ENCODE peak calls at places on chromosomes 4 and X, in nine cellular contexts. F, D, W, C, B, E, R, S and H are unnamed samples.

GRCh38 chr4:163395758-163396157 is 52.1 kb downstream of the NPY5R start:
- DNase-seq in F (no peak), D (no peak), W (no peak), C (no peak), B (no peak), E (no peak), R (no peak), S (no peak), H (no peak)

GRCh38 chrX:106752101-106752678 is 25.7 kb downstream of the RNF128 start:
- DNase-seq in F (no peak), D (no peak), W (no peak), C (no peak), B (peak; percentile 7), E (no peak), R (peak; percentile 23), S (no peak), H (peak; percentile 39)

GRCh38 chr4:145760961-145761929 is 81.3 kb downstream of the C4orf51 start:
- DNase-seq in F (no peak), D (peak; percentile 68), W (no peak), C (no peak), B (no peak), E (no peak), R (no peak), S (no peak), H (no peak)

GRCh38 chr4:73815145-73815544 is 21.3 kb upstream of the CXCL6 start:
- DNase-seq in F (no peak), D (no peak), W (no peak), C (no peak), B (peak; percentile 43), E (no peak), R (peak; percentile 72), S (no peak), H (peak; percentile 77)

GRCh38 chrX:40423299-40423698 is 157.5 kb upstream of the ATP6AP2 start:
- DNase-seq in F (no peak), D (no peak), W (no peak), C (no peak), B (no peak), E (no peak), R (no peak), S (no peak), H (peak; percentile 7)

GRCh38 chr4:109588176-109588575 is 28.1 kb downstream of the MCUB start:
- DNase-seq in F (no peak), D (no peak), W (no peak), C (no peak), B (no peak), E (no peak), R (no peak), S (no peak), H (no peak)

GRCh38 chr4:101846550-101846949 is 56.0 kb downstream of the BANK1 start:
- DNase-seq in F (no peak), D (no peak), W (no peak), C (no peak), B (no peak), E (no peak), R (no peak), S (no peak), H (peak; percentile 3)

GRCh38 chr4:10589308-10589707 is 95.3 kb downstream of the CLNK start:
- DNase-seq in F (no peak), D (no peak), W (no peak), C (no peak), B (no peak), E (no peak), R (no peak), S (no peak), H (no peak)

GRCh38 chr4:74451214-74451661 is 6.3 kb downstream of the AREG start:
- DNase-seq in F (no peak), D (no peak), W (no peak), C (no peak), B (peak; percentile 71), E (no peak), R (peak; percentile 85), S (no peak), H (peak; percentile 74)

GRCh38 chr4:154329268-154329858 is 162.2 kb downstream of the DCHS2 start:
- DNase-seq in F (no peak), D (peak; percentile 47), W (no peak), C (no peak), B (peak; percentile 10), E (no peak), R (peak; percentile 59), S (peak; percentile 48), H (peak; percentile 43)

GRCh38 chr4:76601791-76602190 is 166.8 kb downstream of the SHROOM3 start:
- DNase-seq in F (no peak), D (no peak), W (no peak), C (no peak), B (peak; percentile 56), E (no peak), R (no peak), S (no peak), H (no peak)

GRCh38 chrX:137431693-137432488 is 134.0 kb upstream of the ZIC3 start:
- DNase-seq in F (no peak), D (no peak), W (no peak), C (no peak), B (no peak), E (no peak), R (no peak), S (no peak), H (no peak)

GRCh38 chr4:76108467-76109181 is 34.1 kb downstream of the ART3 start:
- DNase-seq in F (no peak), D (no peak), W (no peak), C (no peak), B (no peak), E (no peak), R (peak; percentile 27), S (no peak), H (peak; percentile 75)

GRCh38 chrX:47836164-47837072 is at the start of gene ZNF81:
- DNase-seq in F (peak; percentile 97), D (peak; percentile 97), W (peak; percentile 96), C (peak; percentile 98), B (peak; percentile 96), E (peak; percentile 96), R (peak; percentile 97), S (peak; percentile 96), H (peak; percentile 90)

GRCh38 chr4:153372967-153373562 is 28.6 kb downstream of the MND1 start:
- DNase-seq in F (no peak), D (no peak), W (no peak), C (no peak), B (no peak), E (no peak), R (no peak), S (no peak), H (no peak)

GRCh38 chrX:17535229-17535628 is 160.2 kb downstream of the NHS start:
- DNase-seq in F (no peak), D (no peak), W (no peak), C (no peak), B (peak; percentile 20), E (peak; percentile 31), R (peak; percentile 59), S (peak; percentile 25), H (no peak)

GRCh38 chr4:180999217-180999616 is 1244.0 kb upstream of the TENM3 start:
- DNase-seq in F (no peak), D (no peak), W (no peak), C (no peak), B (no peak), E (no peak), R (no peak), S (no peak), H (no peak)

GRCh38 chrX:10926906-10927305 is 184.2 kb upstream of the HCCS start:
- DNase-seq in F (no peak), D (no peak), W (no peak), C (no peak), B (peak; percentile 58), E (no peak), R (no peak), S (no peak), H (no peak)

GRCh38 chrX:10922158-10922557 is 189.0 kb upstream of the HCCS start:
- DNase-seq in F (no peak), D (no peak), W (no peak), C (no peak), B (peak; percentile 86), E (no peak), R (peak; percentile 90), S (peak; percentile 48), H (peak; percentile 80)

GRCh38 chrX:10926404-10926803 is 184.7 kb upstream of the HCCS start:
- DNase-seq in F (no peak), D (no peak), W (no peak), C (no peak), B (no peak), E (no peak), R (no peak), S (no peak), H (no peak)

DNA sequence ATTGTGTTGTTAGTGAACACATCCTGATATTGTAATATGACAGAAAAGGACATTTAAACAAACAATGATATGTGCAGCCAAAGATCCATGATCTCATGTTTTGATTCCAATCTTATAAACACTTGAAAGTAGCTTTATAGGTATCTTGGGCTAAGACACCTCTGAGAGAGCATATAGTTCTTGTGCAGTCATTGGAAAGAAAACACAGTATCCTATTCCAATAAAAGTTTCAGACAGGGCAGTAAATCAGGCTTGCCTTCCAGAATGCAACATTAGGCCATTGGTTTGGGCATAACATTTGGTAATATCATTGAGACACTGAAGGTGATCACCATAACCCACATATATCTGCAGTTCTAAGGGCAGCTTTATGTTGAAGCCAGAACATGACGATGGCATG is 188.3 kb upstream of the HCCS start:
- DNase-seq in F (no peak), D (no peak), W (no peak), C (no peak), B (no peak), E (no peak), R (no peak), S (no peak), H (no peak)
- H3K27me3 ChIP-seq in F (no peaks in the 10 kb centered on the region), D (no peaks in the 10 kb centered on the region), W (no peaks in the 10 kb centered on the region), C (no peaks in the 10 kb centered on the region), B (no peaks in the 10 kb centered on the region), E (no peaks in the 10 kb centered on the region), R (no peaks in the 10 kb centered on the region), S (no peaks in the 10 kb centered on the region), H (no peaks in the 10 kb centered on the region)

GRCh38 chr4:93157984-93158383 is 670.6 kb upstream of the ATOH1 start:
- DNase-seq in F (no peak), D (no peak), W (no peak), C (no peak), B (peak; percentile 1), E (no peak), R (peak; percentile 10), S (no peak), H (peak; percentile 13)
- TF ChIP-seq CTCF in F (no peak), D (no peak), W (no peak), C (no peak), B (peak; percentile 36), E (no peak), R (peak; percentile 57), S (peak; percentile 19), H (peak; percentile 30)

GRCh38 chrX:98289726-98290125 is 1406.0 kb downstream of the RPA4 start:
- DNase-seq in F (no peak), D (no peak), W (no peak), C (no peak), B (no peak), E (no peak), R (no peak), S (no peak), H (no peak)
- H3K4me3 ChIP-seq in F (no peak overlapping the region), D (no peak overlapping the region), W (no peak overlapping the region), C (no peak overlapping the region), B (no peak overlapping the region), E (no peak overlapping the region), R (no peak overlapping the region), S (no peak overlapping the region), H (no peak overlapping the region)

DNA sequence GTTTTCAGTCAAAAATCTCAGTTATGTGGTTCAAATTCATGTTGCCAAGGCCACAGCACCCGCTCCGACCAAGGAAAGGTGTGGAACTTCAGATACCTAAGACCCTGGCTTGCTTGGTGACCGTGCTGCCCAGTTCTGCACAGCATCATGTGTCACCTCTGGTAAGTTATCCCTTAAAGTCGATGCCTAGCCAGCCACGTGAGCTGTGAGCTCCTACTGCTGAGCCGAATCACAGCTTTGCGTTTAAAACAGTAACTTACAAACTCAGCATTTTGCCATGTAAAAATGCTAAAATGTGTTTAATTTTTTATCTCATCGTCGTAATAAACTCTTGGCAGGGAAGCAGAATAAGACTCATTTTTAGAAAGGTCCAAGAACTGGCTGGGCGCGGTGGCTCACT is 5.3 kb downstream of the TMEM271 start:
- DNase-seq in F (no peak), D (no peak), W (no peak), C (no peak), B (no peak), E (no peak), R (no peak), S (no peak), H (no peak)
- H3K27me3 ChIP-seq in F (peaks cover 81% of the 10 kb centered on the region), D (peaks cover 61% of the 10 kb centered on the region), W (no peaks in the 10 kb centered on the region), C (peaks cover 25% of the 10 kb centered on the region), B (peaks cover 24% of the 10 kb centered on the region), E (peaks cover 58% of the 10 kb centered on the region), R (no peaks in the 10 kb centered on the region), S (peaks cover 34% of the 10 kb centered on the region), H (peaks cover 7% of the 10 kb centered on the region)